ENCODE peak calls at places on chromosomes 1 and 21, in four cellular contexts. I, T, A and X are unnamed samples.

GRCh38 chr1:43817304-43817939 is 110.1 kb downstream of the ST3GAL3 start:
- DNase-seq in I (no peak), T (no peak), A (no peak), X (no peak)

GRCh38 chr1:10765734-10766478 is 30.5 kb downstream of the CASZ1 start:
- DNase-seq in I (no peak), T (no peak), A (no peak), X (peak)

GRCh38 chr1:55724551-55725325 is 509.6 kb upstream of the USP24 start:
- DNase-seq in I (no peak), T (no peak), A (peak), X (no peak)

GRCh38 chr21:43785134-43785533 is 4.2 kb upstream of the RRP1 start:
- DNase-seq in I (no peak), T (no peak), A (no peak), X (no peak)

GRCh38 chr1:209154916-209155315 is 428.6 kb upstream of the CAMK1G start:
- DNase-seq in I (no peak), T (no peak), A (peak), X (no peak)

GRCh38 chr1:18100493-18101063 is 7.0 kb upstream of the IGSF21 start:
- DNase-seq in I (peak), T (no peak), A (peak), X (peak)

GRCh38 chr1:65059930-65060538 is 88.0 kb upstream of the AK4 start:
- DNase-seq in I (no peak), T (no peak), A (peak), X (peak)

GRCh38 chr1:63981408-63981773 is 207.6 kb downstream of the ROR1 start:
- DNase-seq in I (no peak), T (no peak), A (no peak), X (peak)

GRCh38 chr1:48889088-48889487 is 112.4 kb upstream of the BEND5 start:
- DNase-seq in I (no peak), T (no peak), A (no peak), X (no peak)

GRCh38 chr1:18724801-18725200 is 94.2 kb downstream of the PAX7 start:
- DNase-seq in I (no peak), T (no peak), A (no peak), X (no peak)

GRCh38 chr21:45371092-45371491 is 33.9 kb upstream of the COL18A1 start:
- DNase-seq in I (no peak), T (no peak), A (no peak), X (no peak)

GRCh38 chr1:37922767-37923550 is 23.9 kb downstream of the INPP5B start:
- DNase-seq in I (no peak), T (no peak), A (no peak), X (no peak)

GRCh38 chr1:1434131-1434811 is 1.2 kb upstream of the VWA1 start:
- DNase-seq in I (no peak), T (peak), A (peak), X (no peak)

GRCh38 chr1:21869620-21870121 is 57.6 kb downstream of the LDLRAD2 start:
- DNase-seq in I (peak), T (peak), A (no peak), X (peak)

GRCh38 chr1:17564458-17565393 is 25.2 kb downstream of the ARHGEF10L start:
- DNase-seq in I (no peak), T (no peak), A (peak), X (no peak)

GRCh38 chr1:3553166-3553939 is 58.0 kb downstream of the MEGF6 start:
- DNase-seq in I (no peak), T (no peak), A (no peak), X (peak)

DNA sequence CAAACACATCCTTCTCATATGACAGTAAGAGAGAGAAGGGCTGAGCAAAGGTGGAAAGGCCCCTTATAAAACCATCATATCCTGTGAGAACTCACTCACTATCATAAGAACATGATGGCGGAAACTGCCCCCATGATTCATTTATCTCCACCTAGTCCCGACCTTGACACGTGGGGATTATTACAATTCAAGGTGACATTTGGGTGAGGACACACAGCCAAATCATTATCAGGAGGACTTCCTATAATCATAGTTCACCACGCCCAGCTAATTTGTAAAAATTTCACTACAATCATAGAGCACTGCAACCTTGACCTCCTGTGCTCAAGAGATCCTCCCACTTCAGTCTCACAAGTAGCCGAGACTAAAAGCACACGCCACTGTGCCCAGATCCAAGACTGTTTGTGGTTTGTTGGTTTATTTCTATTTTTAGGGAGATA is 164.8 kb downstream of the RERE start:
- DNase-seq in I (no peak), T (no peak), A (no peak), X (no peak)
- H3K27ac ChIP-seq in I (no peak), T (no peak), A (no peak), X (no peak)

DNA sequence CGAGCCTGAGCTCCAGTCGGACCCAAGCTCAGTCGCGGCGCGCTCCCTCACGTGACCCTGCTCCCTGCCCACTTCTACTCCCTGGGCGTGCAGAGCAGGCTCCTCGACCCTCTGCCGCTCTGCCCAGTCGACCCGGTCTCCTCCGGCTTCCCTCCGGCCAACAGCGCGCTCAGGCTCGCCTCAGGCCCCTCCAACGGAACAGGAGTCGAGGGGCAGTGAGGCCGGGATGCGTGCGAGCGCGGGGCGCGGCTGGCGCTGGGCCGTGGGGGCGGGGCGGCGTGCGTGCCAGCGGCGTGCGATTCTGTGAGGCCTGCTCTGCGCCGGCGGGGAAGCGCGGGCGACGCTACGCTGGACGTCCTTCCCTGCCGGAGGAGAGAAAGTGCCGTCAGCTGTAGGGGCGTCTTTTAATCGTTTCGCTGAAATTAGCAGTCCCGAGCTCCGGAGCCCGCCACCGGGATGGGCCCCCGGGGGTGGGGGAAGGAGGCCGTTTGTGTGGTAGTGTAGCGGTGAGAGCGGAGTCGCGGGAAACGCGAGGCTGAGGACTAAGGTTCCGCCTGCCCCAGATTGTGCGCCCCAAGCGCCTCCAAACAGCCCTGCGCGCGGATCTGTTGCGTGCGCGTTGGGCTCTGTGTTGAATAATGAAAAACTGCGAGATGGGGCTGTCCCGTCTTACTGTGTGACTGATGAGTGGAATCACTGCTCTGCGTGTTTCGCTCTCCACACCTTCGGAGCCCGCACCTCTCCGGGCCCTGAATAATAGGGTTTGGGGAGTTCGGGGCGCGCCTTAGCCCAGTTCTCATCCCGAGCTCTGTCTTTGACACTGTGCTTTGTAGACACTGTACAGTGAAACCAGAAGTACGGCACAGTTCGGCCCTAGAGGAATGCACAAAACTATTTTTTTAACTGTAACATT is at the start of gene ACBD6:
- DNase-seq in I (peak), T (peak), A (peak), X (peak)
- TF ChIP-seq CTCF in I (peak), T (peak), A (peak), X (no peak)

GRCh38 chr1:178774263-178774662 is 49.2 kb downstream of the RALGPS2 start:
- DNase-seq in I (no peak), T (no peak), A (no peak), X (peak)
- H3K27ac ChIP-seq in I (no peak), T (no peak), A (no peak), X (no peak)

DNA sequence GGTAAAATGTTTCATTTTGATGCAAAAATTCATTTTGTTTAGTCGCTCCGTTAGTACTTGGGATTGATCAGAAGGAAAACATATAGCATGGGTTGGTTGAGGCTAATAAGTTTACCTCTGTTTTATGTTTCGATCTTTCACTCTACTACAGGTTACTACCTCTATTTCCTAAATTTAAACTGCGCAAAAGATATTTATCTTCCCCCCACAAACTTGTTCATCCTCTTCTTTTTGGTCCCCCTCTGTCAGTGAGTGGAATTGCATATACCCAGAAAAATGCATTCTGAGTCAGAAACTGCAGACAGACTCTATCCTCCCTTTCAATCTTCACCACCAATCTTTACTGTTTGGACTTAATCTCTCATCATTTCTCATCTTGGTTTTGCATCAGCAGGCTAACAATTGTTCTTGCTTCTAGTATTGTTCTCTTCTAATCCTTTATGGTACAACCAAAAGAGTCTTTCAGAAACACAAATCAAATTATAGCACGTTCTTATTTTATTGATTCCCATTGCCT is 316.0 kb upstream of the ADGRL4 start:
- DNase-seq in I (no peak), T (no peak), A (no peak), X (no peak)
- TF ChIP-seq CTCF in I (no peak), T (no peak), A (peak), X (no peak)

DNA sequence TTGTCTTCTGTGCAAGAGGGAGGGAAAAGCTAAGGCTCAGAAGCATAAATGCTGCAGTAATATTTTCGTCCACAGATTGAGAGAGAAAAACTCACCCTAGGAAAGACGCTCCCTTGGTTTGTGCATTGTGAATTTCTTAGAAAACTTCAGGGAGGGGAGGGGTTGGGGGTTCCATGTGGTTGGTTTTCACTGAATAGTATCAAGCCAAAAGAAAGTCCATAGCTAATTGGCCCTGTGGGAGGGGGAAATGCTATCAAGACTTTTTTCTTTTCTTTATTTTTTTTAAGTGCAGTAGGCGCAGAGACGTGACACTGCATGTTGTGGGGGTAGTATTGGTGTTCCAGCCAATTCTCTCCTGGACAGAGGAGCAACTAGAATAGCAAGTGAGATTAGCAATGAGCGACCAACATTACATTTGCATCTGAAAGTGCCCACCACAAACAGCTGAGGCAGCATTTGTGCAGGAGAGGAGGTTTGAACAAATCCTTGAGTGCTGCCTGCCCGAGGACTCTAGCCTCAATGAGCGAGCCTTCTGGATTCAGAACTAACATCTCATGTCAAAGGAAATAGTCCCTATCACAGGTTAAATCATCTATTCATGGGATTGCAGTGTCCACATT is 118.1 kb upstream of the MARK1 start:
- DNase-seq in I (no peak), T (no peak), A (peak), X (no peak)
- H3K27ac ChIP-seq in I (no peak), T (no peak), A (peak), X (no peak)

DNA sequence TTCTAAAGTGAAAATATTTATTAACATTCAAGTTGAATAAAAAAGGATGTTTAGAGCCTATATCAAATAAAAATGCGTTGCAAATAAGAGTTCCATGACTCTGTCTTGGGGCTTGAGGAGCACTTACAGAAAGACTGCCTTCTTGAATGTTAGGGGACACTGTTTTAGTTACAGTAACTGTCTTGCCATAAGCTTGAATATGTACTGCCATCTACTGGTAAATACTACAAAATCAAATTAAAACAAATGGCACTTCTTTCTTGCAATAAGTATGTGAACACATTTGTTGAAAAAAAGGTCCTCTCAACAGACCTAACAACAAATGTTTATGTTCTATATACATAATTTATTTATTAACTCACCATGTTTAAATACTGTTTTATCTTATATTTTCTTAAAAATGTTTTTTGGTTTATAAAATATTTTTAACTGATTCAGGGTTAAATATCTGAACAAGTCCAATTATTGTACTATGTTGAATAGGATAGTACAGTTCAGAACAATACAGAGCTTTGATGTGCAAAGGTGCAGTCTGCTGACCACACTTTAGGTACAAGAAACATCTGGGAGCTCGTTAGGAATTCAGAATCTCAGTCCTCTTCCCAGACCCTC is 199.5 kb downstream of the LRRIQ3 start:
- DNase-seq in I (no peak), T (no peak), A (peak), X (peak)
- TF ChIP-seq CTCF in I (peak), T (peak), A (peak), X (peak)

GRCh38 chr1:214957330-214958137 is 125.0 kb upstream of the KCNK2 start:
- DNase-seq in I (no peak), T (no peak), A (no peak), X (peak)

GRCh38 chr1:214952648-214953047 is 129.9 kb upstream of the KCNK2 start:
- DNase-seq in I (no peak), T (no peak), A (peak), X (no peak)

GRCh38 chr1:214958491-214958890 is 124.0 kb upstream of the KCNK2 start:
- DNase-seq in I (no peak), T (no peak), A (no peak), X (no peak)
- H3K27ac ChIP-seq in I (no peak), T (no peak), A (no peak), X (no peak)

GRCh38 chr1:226549937-226550670 is 1.5 kb downstream of the STUM start:
- DNase-seq in I (no peak), T (no peak), A (peak), X (peak)
- TF ChIP-seq CTCF in I (peak), T (peak), A (peak), X (no peak)

GRCh38 chr1:9195651-9196050 is 38.9 kb upstream of the H6PD start:
- DNase-seq in I (no peak), T (no peak), A (no peak), X (no peak)
- H3K27ac ChIP-seq in I (no peak), T (peak), A (no peak), X (peak)

GRCh38 chr1:171032822-171033702 is 57.6 kb upstream of the FMO3 start:
- DNase-seq in I (no peak), T (no peak), A (peak), X (no peak)
- TF ChIP-seq CTCF in I (no peak), T (no peak), A (no peak), X (no peak)